ENCODE peak calls at places on chromosomes 11 and 22, in eight cellular contexts. C is keratinocyte, A is gastrocnemius medialis, M is adrenal gland, Y is body of pancreas, B is astrocyte of the spinal cord, N is esophagus squamous epithelium, E is lung. K is an unnamed sample.

GRCh38 chr11:19777032-19777341 is 64.3 kb downstream of the NAV2 start:
- DNase-seq in C (no peak), A (no peak), M (no peak), Y (peak; percentile 71), B (no peak), N (no peak), E (peak; percentile 36), K (no peak)

GRCh38 chr11:74744277-74744676 is 4.4 kb upstream of the RNF169 start:
- DNase-seq in C (no peak), A (no peak), M (no peak), Y (no peak), B (no peak), N (no peak), E (no peak), K (no peak)

GRCh38 chr11:130144721-130145327 is 14.8 kb upstream of the ST14 start:
- DNase-seq in C (no peak), A (no peak), M (no peak), Y (peak; percentile 45), B (peak; percentile 43), N (no peak), E (no peak), K (no peak)

GRCh38 chr11:43868852-43869567 is 11.6 kb upstream of the ALKBH3 start:
- DNase-seq in C (no peak), A (no peak), M (no peak), Y (no peak), B (peak; percentile 43), N (no peak), E (no peak), K (no peak)

GRCh38 chr11:42778193-42778592 is 533.6 kb upstream of the API5 start:
- DNase-seq in C (no peak), A (no peak), M (no peak), Y (no peak), B (no peak), N (no peak), E (no peak), K (no peak)

GRCh38 chr22:44658371-44658953 is 43.5 kb upstream of the PRR5 start:
- DNase-seq in C (no peak), A (peak; percentile 66), M (peak; percentile 72), Y (no peak), B (peak; percentile 79), N (no peak), E (no peak), K (peak; percentile 89)

GRCh38 chr11:20840341-20840740 is 171.0 kb downstream of the NELL1 start:
- DNase-seq in C (no peak), A (no peak), M (no peak), Y (peak; percentile 18), B (no peak), N (no peak), E (no peak), K (no peak)

GRCh38 chr22:42945736-42946135 is 69.2 kb downstream of the PACSIN2 start:
- DNase-seq in C (no peak), A (no peak), M (no peak), Y (no peak), B (no peak), N (no peak), E (no peak), K (no peak)

GRCh38 chr11:125345706-125346561 is 150.1 kb downstream of the FEZ1 start:
- DNase-seq in C (no peak), A (peak; percentile 89), M (peak; percentile 78), Y (peak; percentile 85), B (peak; percentile 92), N (peak; percentile 1), E (peak; percentile 62), K (peak; percentile 89)

GRCh38 chr11:74316772-74317505 is 5.5 kb upstream of the P4HA3 start:
- DNase-seq in C (no peak), A (no peak), M (no peak), Y (no peak), B (peak; percentile 80), N (no peak), E (no peak), K (no peak)

GRCh38 chr11:57322881-57323467 is 1.8 kb downstream of the TNKS1BP1 start:
- DNase-seq in C (no peak), A (no peak), M (no peak), Y (no peak), B (no peak), N (no peak), E (no peak), K (no peak)

GRCh38 chr11:64356498-64357411 is 2.2 kb upstream of the RPS6KA4 start:
- DNase-seq in C (no peak), A (no peak), M (no peak), Y (peak; percentile 60), B (peak; percentile 38), N (no peak), E (no peak), K (no peak)

GRCh38 chr11:10302744-10303557 is 1.9 kb upstream of the ADM start:
- DNase-seq in C (no peak), A (peak; percentile 93), M (peak; percentile 94), Y (peak; percentile 88), B (peak; percentile 73), N (peak; percentile 32), E (peak; percentile 86), K (no peak)

GRCh38 chr11:113341388-113342165 is 27.2 kb downstream of the TTC12 start:
- DNase-seq in C (no peak), A (no peak), M (no peak), Y (no peak), B (no peak), N (no peak), E (no peak), K (no peak)

GRCh38 chr11:75328426-75329277 is 22.8 kb downstream of the ARRB1 start:
- DNase-seq in C (no peak), A (no peak), M (peak; percentile 60), Y (peak; percentile 79), B (peak; percentile 61), N (no peak), E (peak; percentile 84), K (no peak)

GRCh38 chr11:96097844-96098421 is 174.0 kb upstream of the MTMR2 start:
- DNase-seq in C (no peak), A (no peak), M (no peak), Y (no peak), B (no peak), N (no peak), E (no peak), K (no peak)

GRCh38 chr11:19344661-19345518 is 104.1 kb upstream of the E2F8 start:
- DNase-seq in C (peak; percentile 41), A (no peak), M (no peak), Y (peak; percentile 47), B (peak; percentile 31), N (no peak), E (no peak), K (peak; percentile 19)

GRCh38 chr11:116044520-116044919 is 540.3 kb upstream of the CADM1 start:
- DNase-seq in C (no peak), A (no peak), M (no peak), Y (no peak), B (no peak), N (no peak), E (peak; percentile 11), K (no peak)

GRCh38 chr11:1117970-1118369 is 39.8 kb upstream of the MUC5AC start:
- DNase-seq in C (no peak), A (no peak), M (peak; percentile 3), Y (no peak), B (no peak), N (no peak), E (no peak), K (no peak)

GRCh38 chr11:45928535-45929215 is 6.2 kb downstream of the LARGE2 start:
- DNase-seq in C (peak; percentile 66), A (no peak), M (peak; percentile 60), Y (no peak), B (no peak), N (no peak), E (no peak), K (no peak)

DNA sequence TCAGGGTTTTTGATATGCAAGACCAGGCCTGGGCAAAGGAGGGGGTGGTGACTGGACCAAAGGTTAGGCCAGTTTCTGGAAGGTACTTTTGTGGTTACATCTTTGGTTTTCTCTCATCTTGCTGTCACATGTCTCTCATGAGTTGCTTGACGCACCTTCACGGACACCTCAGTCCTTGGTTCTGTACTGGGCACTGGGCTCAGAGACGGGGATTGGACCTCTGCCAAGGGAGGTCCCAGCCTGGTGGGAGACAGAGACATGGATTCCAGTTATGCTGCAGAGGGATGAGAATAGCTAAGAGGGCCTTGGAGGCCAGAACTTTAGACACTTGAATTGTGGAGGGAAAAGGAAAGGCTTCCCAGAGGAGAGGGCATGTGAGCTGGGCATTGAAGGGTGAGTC is 1.7 kb downstream of the USP35 start:
- DNase-seq in C (no peak), A (no peak), M (peak; percentile 18), Y (no peak), B (no peak), N (no peak), E (no peak), K (no peak)
- H3K4me3 ChIP-seq in C (no peak overlapping the region), A (no peak overlapping the region), M (no peak overlapping the region), Y (no peak overlapping the region), B (no peak overlapping the region), N (no peak overlapping the region), E (no peak overlapping the region), K (no peak overlapping the region)

GRCh38 chr22:21643533-21644357 is 1.6 kb downstream of the SDF2L1 start:
- DNase-seq in C (no peak), A (no peak), M (no peak), Y (peak; percentile 24), B (no peak), N (no peak), E (no peak), K (no peak)
- TF ChIP-seq CTCF in C (peak; percentile 23), A (no peak), M (no peak), Y (no peak), B (peak; percentile 28), N (no peak), E (no peak), K (peak; percentile 18)

GRCh38 chr11:16924462-16924825 is 89.8 kb downstream of the PLEKHA7 start:
- DNase-seq in C (no peak), A (no peak), M (no peak), Y (no peak), B (no peak), N (no peak), E (no peak), K (no peak)
- H3K4me3 ChIP-seq in C (peak overlapping the region; percentile 51), A (peak overlapping the region; percentile 74), M (peak overlapping the region; percentile 53), Y (no peak overlapping the region), B (no peak overlapping the region), N (peak overlapping the region; percentile 63), E (no peak overlapping the region), K (peak overlapping the region; percentile 46)

DNA sequence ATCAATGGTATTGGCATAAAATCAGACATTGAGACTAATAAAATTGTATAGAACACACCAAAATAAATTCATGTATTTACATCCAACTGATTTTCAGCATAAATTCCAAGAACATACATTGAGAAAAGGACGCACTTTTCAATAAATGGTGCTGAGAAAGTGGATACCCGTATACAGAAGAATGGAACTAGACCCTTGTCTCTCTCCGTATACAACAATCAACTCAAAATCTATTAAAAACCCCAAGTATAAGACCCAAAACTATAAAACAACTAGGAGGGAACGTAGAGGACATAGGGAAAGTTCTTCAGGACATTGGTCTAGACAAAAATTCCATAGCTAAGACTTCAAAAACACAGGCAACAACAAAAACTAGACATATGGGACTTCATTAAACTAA is 97.4 kb downstream of the GGTLC2 start:
- DNase-seq in C (no peak), A (no peak), M (no peak), Y (no peak), B (no peak), N (no peak), E (no peak), K (no peak)
- TF ChIP-seq CTCF in C (no peak), A (no peak), M (no peak), Y (no peak), B (no peak), N (no peak), E (no peak), K (no peak)

K was measured in astrocyte of the cerebellum.